ENCODE peak calls at places on chromosomes 5 and 9, in five cellular contexts. I is Caco-2; N is activated CD4-positive, alpha-beta memory T cell treated with anti-CD3 and anti-CD28 coated beads, Interleukin-2, amount 10 ng/mL, durations not matched to agents 7 days and 5 days; G is EL; O is NCI-H524. S is an unnamed sample.

GRCh38 chr9:85898288-85898802 is 42.6 kb upstream of the NAA35 start:
- DNase-seq in G (peak; percentile 32), I (no peak), O (no peak), N (no peak), S (no peak)

GRCh38 chr9:78026947-78027346 is 4.7 kb downstream of the GNAQ start:
- DNase-seq in I (no peak), N (no peak), O (no peak), G (peak; percentile 51), S (no peak)

GRCh38 chr5:72328172-72328571 is 8.0 kb downstream of the PTCD2 start:
- DNase-seq in I (no peak), N (no peak), O (peak; percentile 24), G (peak; percentile 46), S (peak; percentile 79)

GRCh38 chr5:172868436-172868923 is 34.4 kb downstream of the ERGIC1 start:
- DNase-seq in N (no peak), I (no peak), G (peak; percentile 84), O (no peak), S (peak; percentile 90)

GRCh38 chr5:103522586-103522985 is 40.0 kb downstream of the NUDT12 start:
- DNase-seq in I (no peak), G (no peak), N (no peak), O (no peak), S (no peak)

GRCh38 chr5:119453045-119453383 is 717 bp downstream of the HSD17B4 start:
- DNase-seq in O (peak; percentile 29), I (no peak), N (no peak), G (peak; percentile 24), S (no peak)

GRCh38 chr9:36603006-36603405 is 30.3 kb downstream of the MELK start:
- DNase-seq in I (no peak), N (no peak), O (no peak), G (peak; percentile 57), S (no peak)

GRCh38 chr9:98992885-98993569 is 49.3 kb downstream of the COL15A1 start:
- DNase-seq in O (no peak), I (no peak), N (no peak), G (no peak), S (no peak)

GRCh38 chr9:134723037-134723436 is 81.4 kb downstream of the COL5A1 start:
- DNase-seq in O (no peak), N (no peak), G (no peak), I (no peak), S (no peak)

S was measured in HT1080.